ENCODE peak calls at places on chromosomes 7 and 10, in seven cellular contexts. One of them, this sample, is unnamed.

GRCh38 chr7:34130558-34131285 is 225.4 kb downstream of the BMPER start:
- DNase-seq in stimulated activated CD4-positive, alpha-beta T cell treated with anti-CD3 and anti-CD28 coated beads, Interleukin-15, amount 100 ng/mL, for 1 hour: no peak
- DNase-seq in NT2/D1: no peak
- DNase-seq in cardiac muscle cell: no peak
- DNase-seq in AG08396: no peak
- DNase-seq in EL: peak; percentile 16
- DNase-seq in endodermal cell: no peak
- DNase-seq in this sample: peak; percentile 62

GRCh38 chr10:77546048-77546447 is 91.6 kb downstream of the KCNMA1 start:
- DNase-seq in stimulated activated CD4-positive, alpha-beta T cell treated with anti-CD3 and anti-CD28 coated beads, Interleukin-15, amount 100 ng/mL, for 1 hour: no peak
- DNase-seq in EL: no peak
- DNase-seq in endodermal cell: no peak
- DNase-seq in cardiac muscle cell: no peak
- DNase-seq in NT2/D1: no peak
- DNase-seq in AG08396: no peak
- DNase-seq in this sample: no peak

GRCh38 chr7:83749495-83749894 is 100.6 kb upstream of the SEMA3E start:
- DNase-seq in EL: no peak
- DNase-seq in endodermal cell: no peak
- DNase-seq in cardiac muscle cell: no peak
- DNase-seq in NT2/D1: no peak
- DNase-seq in AG08396: no peak
- DNase-seq in stimulated activated CD4-positive, alpha-beta T cell treated with anti-CD3 and anti-CD28 coated beads, Interleukin-15, amount 100 ng/mL, for 1 hour: no peak
- DNase-seq in this sample: no peak

GRCh38 chr10:61835069-61835908 is 66.2 kb upstream of the ARID5B start:
- DNase-seq in stimulated activated CD4-positive, alpha-beta T cell treated with anti-CD3 and anti-CD28 coated beads, Interleukin-15, amount 100 ng/mL, for 1 hour: no peak
- DNase-seq in cardiac muscle cell: peak; percentile 84
- DNase-seq in EL: peak; percentile 82
- DNase-seq in NT2/D1: no peak
- DNase-seq in endodermal cell: peak; percentile 63
- DNase-seq in AG08396: no peak
- DNase-seq in this sample: peak; percentile 73

GRCh38 chr7:134669845-134670373 is 23.3 kb downstream of the BPGM start:
- DNase-seq in AG08396: peak; percentile 50
- DNase-seq in endodermal cell: no peak
- DNase-seq in NT2/D1: no peak
- DNase-seq in stimulated activated CD4-positive, alpha-beta T cell treated with anti-CD3 and anti-CD28 coated beads, Interleukin-15, amount 100 ng/mL, for 1 hour: peak; percentile 53
- DNase-seq in EL: peak; percentile 90
- DNase-seq in cardiac muscle cell: peak; percentile 83
- DNase-seq in this sample: peak; percentile 82

GRCh38 chr10:88659725-88660592 is 4.3 kb upstream of the LIPF start:
- DNase-seq in AG08396: peak; percentile 7
- DNase-seq in stimulated activated CD4-positive, alpha-beta T cell treated with anti-CD3 and anti-CD28 coated beads, Interleukin-15, amount 100 ng/mL, for 1 hour: no peak
- DNase-seq in cardiac muscle cell: no peak
- DNase-seq in NT2/D1: no peak
- DNase-seq in EL: peak; percentile 23
- DNase-seq in endodermal cell: no peak
- DNase-seq in this sample: peak; percentile 9

GRCh38 chr10:124197301-124198148 is 104.1 kb upstream of the CHST15 start:
- DNase-seq in cardiac muscle cell: no peak
- DNase-seq in AG08396: no peak
- DNase-seq in NT2/D1: no peak
- DNase-seq in stimulated activated CD4-positive, alpha-beta T cell treated with anti-CD3 and anti-CD28 coated beads, Interleukin-15, amount 100 ng/mL, for 1 hour: no peak
- DNase-seq in EL: no peak
- DNase-seq in endodermal cell: peak; percentile 38
- DNase-seq in this sample: peak; percentile 8

GRCh38 chr10:23345861-23346260 is 1.3 kb upstream of the C10orf67 start:
- DNase-seq in cardiac muscle cell: peak; percentile 95
- DNase-seq in NT2/D1: no peak
- DNase-seq in stimulated activated CD4-positive, alpha-beta T cell treated with anti-CD3 and anti-CD28 coated beads, Interleukin-15, amount 100 ng/mL, for 1 hour: no peak
- DNase-seq in endodermal cell: no peak
- DNase-seq in EL: peak; percentile 86
- DNase-seq in AG08396: no peak
- DNase-seq in this sample: peak; percentile 69

GRCh38 chr7:110894111-110894510 is 196.8 kb upstream of the LRRN3 start:
- DNase-seq in EL: no peak
- DNase-seq in cardiac muscle cell: no peak
- DNase-seq in NT2/D1: no peak
- DNase-seq in AG08396: no peak
- DNase-seq in stimulated activated CD4-positive, alpha-beta T cell treated with anti-CD3 and anti-CD28 coated beads, Interleukin-15, amount 100 ng/mL, for 1 hour: no peak
- DNase-seq in endodermal cell: no peak
- DNase-seq in this sample: no peak

GRCh38 chr7:115101199-115101598 is 179.3 kb downstream of the MDFIC start:
- DNase-seq in cardiac muscle cell: no peak
- DNase-seq in NT2/D1: no peak
- DNase-seq in AG08396: no peak
- DNase-seq in EL: no peak
- DNase-seq in endodermal cell: no peak
- DNase-seq in stimulated activated CD4-positive, alpha-beta T cell treated with anti-CD3 and anti-CD28 coated beads, Interleukin-15, amount 100 ng/mL, for 1 hour: no peak
- DNase-seq in this sample: no peak

GRCh38 chr7:127895814-127896280 is 135.4 kb downstream of the LRRC4 start:
- DNase-seq in stimulated activated CD4-positive, alpha-beta T cell treated with anti-CD3 and anti-CD28 coated beads, Interleukin-15, amount 100 ng/mL, for 1 hour: no peak
- DNase-seq in cardiac muscle cell: no peak
- DNase-seq in EL: no peak
- DNase-seq in AG08396: no peak
- DNase-seq in NT2/D1: no peak
- DNase-seq in endodermal cell: no peak
- DNase-seq in this sample: no peak

GRCh38 chr10:4023997-4024396 is 239.0 kb upstream of the KLF6 start:
- DNase-seq in endodermal cell: no peak
- DNase-seq in stimulated activated CD4-positive, alpha-beta T cell treated with anti-CD3 and anti-CD28 coated beads, Interleukin-15, amount 100 ng/mL, for 1 hour: no peak
- DNase-seq in cardiac muscle cell: no peak
- DNase-seq in AG08396: no peak
- DNase-seq in NT2/D1: no peak
- DNase-seq in EL: peak; percentile 17
- DNase-seq in this sample: no peak

GRCh38 chr10:62373995-62374861 is at the start of gene ZNF365:
- DNase-seq in cardiac muscle cell: peak; percentile 54
- DNase-seq in endodermal cell: peak; percentile 81
- DNase-seq in stimulated activated CD4-positive, alpha-beta T cell treated with anti-CD3 and anti-CD28 coated beads, Interleukin-15, amount 100 ng/mL, for 1 hour: peak; percentile 27
- DNase-seq in NT2/D1: no peak
- DNase-seq in EL: peak; percentile 69
- DNase-seq in AG08396: peak; percentile 83
- DNase-seq in this sample: peak; percentile 22

GRCh38 chr10:7311256-7312178 is 99.3 kb downstream of the SFMBT2 start:
- DNase-seq in EL: no peak
- DNase-seq in stimulated activated CD4-positive, alpha-beta T cell treated with anti-CD3 and anti-CD28 coated beads, Interleukin-15, amount 100 ng/mL, for 1 hour: no peak
- DNase-seq in AG08396: no peak
- DNase-seq in cardiac muscle cell: no peak
- DNase-seq in NT2/D1: no peak
- DNase-seq in endodermal cell: no peak
- DNase-seq in this sample: no peak

GRCh38 chr7:42734568-42734967 is 177.3 kb downstream of the C7orf25 start:
- DNase-seq in EL: peak; percentile 25
- DNase-seq in NT2/D1: no peak
- DNase-seq in endodermal cell: no peak
- DNase-seq in cardiac muscle cell: peak; percentile 77
- DNase-seq in stimulated activated CD4-positive, alpha-beta T cell treated with anti-CD3 and anti-CD28 coated beads, Interleukin-15, amount 100 ng/mL, for 1 hour: no peak
- DNase-seq in AG08396: no peak
- DNase-seq in this sample: peak; percentile 39

GRCh38 chr7:133984023-133984422 is 143.1 kb upstream of the LRGUK start:
- DNase-seq in EL: no peak
- DNase-seq in AG08396: no peak
- DNase-seq in NT2/D1: no peak
- DNase-seq in endodermal cell: no peak
- DNase-seq in cardiac muscle cell: peak; percentile 28
- DNase-seq in stimulated activated CD4-positive, alpha-beta T cell treated with anti-CD3 and anti-CD28 coated beads, Interleukin-15, amount 100 ng/mL, for 1 hour: no peak
- DNase-seq in this sample: no peak

GRCh38 chr7:38506004-38506403 is 125.2 kb downstream of the AMPH start:
- DNase-seq in endodermal cell: no peak
- DNase-seq in cardiac muscle cell: peak; percentile 3
- DNase-seq in EL: peak; percentile 34
- DNase-seq in NT2/D1: no peak
- DNase-seq in stimulated activated CD4-positive, alpha-beta T cell treated with anti-CD3 and anti-CD28 coated beads, Interleukin-15, amount 100 ng/mL, for 1 hour: no peak
- DNase-seq in AG08396: no peak
- DNase-seq in this sample: peak; percentile 61

GRCh38 chr10:109934958-109935793 is 11.9 kb upstream of the XPNPEP1 start:
- DNase-seq in stimulated activated CD4-positive, alpha-beta T cell treated with anti-CD3 and anti-CD28 coated beads, Interleukin-15, amount 100 ng/mL, for 1 hour: no peak
- DNase-seq in endodermal cell: peak; percentile 80
- DNase-seq in cardiac muscle cell: peak; percentile 68
- DNase-seq in EL: peak; percentile 10
- DNase-seq in NT2/D1: no peak
- DNase-seq in AG08396: no peak
- DNase-seq in this sample: peak; percentile 68

GRCh38 chr7:140646931-140647647 is 6.5 kb upstream of the DENND2A start:
- DNase-seq in cardiac muscle cell: peak; percentile 32
- DNase-seq in NT2/D1: no peak
- DNase-seq in stimulated activated CD4-positive, alpha-beta T cell treated with anti-CD3 and anti-CD28 coated beads, Interleukin-15, amount 100 ng/mL, for 1 hour: no peak
- DNase-seq in EL: peak; percentile 54
- DNase-seq in AG08396: peak; percentile 66
- DNase-seq in endodermal cell: peak; percentile 92
- DNase-seq in this sample: no peak

GRCh38 chr7:134477954-134478353 is 19.1 kb upstream of the AKR1B1 start:
- DNase-seq in stimulated activated CD4-positive, alpha-beta T cell treated with anti-CD3 and anti-CD28 coated beads, Interleukin-15, amount 100 ng/mL, for 1 hour: no peak
- DNase-seq in NT2/D1: no peak
- DNase-seq in AG08396: no peak
- DNase-seq in endodermal cell: no peak
- DNase-seq in EL: no peak
- DNase-seq in cardiac muscle cell: peak; percentile 61
- DNase-seq in this sample: no peak

GRCh38 chr7:4237296-4238235 is 444.5 kb upstream of the FOXK1 start:
- DNase-seq in stimulated activated CD4-positive, alpha-beta T cell treated with anti-CD3 and anti-CD28 coated beads, Interleukin-15, amount 100 ng/mL, for 1 hour: no peak
- DNase-seq in AG08396: no peak
- DNase-seq in endodermal cell: no peak
- DNase-seq in cardiac muscle cell: no peak
- DNase-seq in NT2/D1: peak; percentile 47
- DNase-seq in EL: no peak
- DNase-seq in this sample: no peak

GRCh38 chr10:22317771-22318565 is 1.8 kb downstream of the COMMD3 start:
- DNase-seq in cardiac muscle cell: no peak
- DNase-seq in EL: no peak
- DNase-seq in endodermal cell: no peak
- DNase-seq in stimulated activated CD4-positive, alpha-beta T cell treated with anti-CD3 and anti-CD28 coated beads, Interleukin-15, amount 100 ng/mL, for 1 hour: no peak
- DNase-seq in NT2/D1: no peak
- DNase-seq in AG08396: no peak
- DNase-seq in this sample: no peak

GRCh38 chr10:5390607-5391205 is 13.9 kb downstream of the TUBAL3 start:
- DNase-seq in stimulated activated CD4-positive, alpha-beta T cell treated with anti-CD3 and anti-CD28 coated beads, Interleukin-15, amount 100 ng/mL, for 1 hour: no peak
- DNase-seq in endodermal cell: no peak
- DNase-seq in NT2/D1: no peak
- DNase-seq in AG08396: no peak
- DNase-seq in EL: no peak
- DNase-seq in cardiac muscle cell: no peak
- DNase-seq in this sample: no peak

GRCh38 chr7:105448181-105448580 is 59.5 kb upstream of the SRPK2 start:
- DNase-seq in AG08396: no peak
- DNase-seq in EL: no peak
- DNase-seq in stimulated activated CD4-positive, alpha-beta T cell treated with anti-CD3 and anti-CD28 coated beads, Interleukin-15, amount 100 ng/mL, for 1 hour: no peak
- DNase-seq in cardiac muscle cell: no peak
- DNase-seq in endodermal cell: no peak
- DNase-seq in NT2/D1: no peak
- DNase-seq in this sample: no peak

GRCh38 chr10:79292789-79293746 is 54.2 kb upstream of the PPIF start:
- DNase-seq in AG08396: peak; percentile 68
- DNase-seq in EL: peak; percentile 25
- DNase-seq in cardiac muscle cell: no peak
- DNase-seq in endodermal cell: peak; percentile 85
- DNase-seq in NT2/D1: no peak
- DNase-seq in stimulated activated CD4-positive, alpha-beta T cell treated with anti-CD3 and anti-CD28 coated beads, Interleukin-15, amount 100 ng/mL, for 1 hour: peak; percentile 26
- DNase-seq in this sample: no peak

GRCh38 chr10:12727832-12728215 is 273.7 kb downstream of the CCDC3 start:
- DNase-seq in EL: no peak
- DNase-seq in endodermal cell: peak; percentile 67
- DNase-seq in NT2/D1: no peak
- DNase-seq in stimulated activated CD4-positive, alpha-beta T cell treated with anti-CD3 and anti-CD28 coated beads, Interleukin-15, amount 100 ng/mL, for 1 hour: no peak
- DNase-seq in AG08396: no peak
- DNase-seq in cardiac muscle cell: peak; percentile 65
- DNase-seq in this sample: no peak

GRCh38 chr7:11026452-11027359 is 53.0 kb downstream of the PHF14 start:
- DNase-seq in stimulated activated CD4-positive, alpha-beta T cell treated with anti-CD3 and anti-CD28 coated beads, Interleukin-15, amount 100 ng/mL, for 1 hour: no peak
- DNase-seq in EL: no peak
- DNase-seq in cardiac muscle cell: peak; percentile 1
- DNase-seq in NT2/D1: no peak
- DNase-seq in AG08396: no peak
- DNase-seq in endodermal cell: no peak
- DNase-seq in this sample: peak; percentile 8

GRCh38 chr10:73907841-73908517 is 3.0 kb upstream of the PLAU start:
- DNase-seq in AG08396: no peak
- DNase-seq in EL: peak; percentile 66
- DNase-seq in endodermal cell: no peak
- DNase-seq in NT2/D1: no peak
- DNase-seq in stimulated activated CD4-positive, alpha-beta T cell treated with anti-CD3 and anti-CD28 coated beads, Interleukin-15, amount 100 ng/mL, for 1 hour: no peak
- DNase-seq in cardiac muscle cell: peak; percentile 63
- DNase-seq in this sample: peak; percentile 78

GRCh38 chr10:123379156-123379555 is 225.0 kb downstream of the BUB3 start:
- DNase-seq in NT2/D1: no peak
- DNase-seq in EL: no peak
- DNase-seq in endodermal cell: peak; percentile 53
- DNase-seq in AG08396: no peak
- DNase-seq in stimulated activated CD4-positive, alpha-beta T cell treated with anti-CD3 and anti-CD28 coated beads, Interleukin-15, amount 100 ng/mL, for 1 hour: no peak
- DNase-seq in cardiac muscle cell: no peak
- DNase-seq in this sample: no peak

GRCh38 chr10:101570764-101571572 is 17.1 kb downstream of the POLL start:
- DNase-seq in stimulated activated CD4-positive, alpha-beta T cell treated with anti-CD3 and anti-CD28 coated beads, Interleukin-15, amount 100 ng/mL, for 1 hour: no peak
- DNase-seq in NT2/D1: no peak
- DNase-seq in EL: no peak
- DNase-seq in AG08396: no peak
- DNase-seq in cardiac muscle cell: no peak
- DNase-seq in endodermal cell: no peak
- DNase-seq in this sample: no peak

GRCh38 chr10:18179901-18180300 is 39.7 kb downstream of the CACNB2 start:
- DNase-seq in stimulated activated CD4-positive, alpha-beta T cell treated with anti-CD3 and anti-CD28 coated beads, Interleukin-15, amount 100 ng/mL, for 1 hour: no peak
- DNase-seq in endodermal cell: no peak
- DNase-seq in cardiac muscle cell: peak; percentile 80
- DNase-seq in AG08396: peak; percentile 43
- DNase-seq in NT2/D1: no peak
- DNase-seq in EL: no peak
- DNase-seq in this sample: peak; percentile 62

GRCh38 chr7:128827248-128827958 is 2.8 kb upstream of the FLNC start:
- DNase-seq in endodermal cell: peak; percentile 80
- DNase-seq in NT2/D1: no peak
- DNase-seq in EL: peak; percentile 85
- DNase-seq in cardiac muscle cell: peak; percentile 74
- DNase-seq in stimulated activated CD4-positive, alpha-beta T cell treated with anti-CD3 and anti-CD28 coated beads, Interleukin-15, amount 100 ng/mL, for 1 hour: no peak
- DNase-seq in AG08396: peak; percentile 75
- DNase-seq in this sample: peak; percentile 85

GRCh38 chr10:51937736-51938135 is 238.3 kb upstream of the CSTF2T start:
- DNase-seq in AG08396: peak; percentile 24
- DNase-seq in EL: peak; percentile 13
- DNase-seq in stimulated activated CD4-positive, alpha-beta T cell treated with anti-CD3 and anti-CD28 coated beads, Interleukin-15, amount 100 ng/mL, for 1 hour: no peak
- DNase-seq in NT2/D1: no peak
- DNase-seq in endodermal cell: no peak
- DNase-seq in cardiac muscle cell: peak; percentile 79
- DNase-seq in this sample: peak; percentile 75

GRCh38 chr7:15977663-15978062 is 291.2 kb upstream of the MEOX2 start:
- DNase-seq in endodermal cell: no peak
- DNase-seq in cardiac muscle cell: peak; percentile 73
- DNase-seq in AG08396: peak; percentile 12
- DNase-seq in EL: peak; percentile 55
- DNase-seq in stimulated activated CD4-positive, alpha-beta T cell treated with anti-CD3 and anti-CD28 coated beads, Interleukin-15, amount 100 ng/mL, for 1 hour: no peak
- DNase-seq in NT2/D1: no peak
- DNase-seq in this sample: peak; percentile 71

GRCh38 chr7:42263971-42264370 is 27.0 kb upstream of the GLI3 start:
- DNase-seq in AG08396: no peak
- DNase-seq in cardiac muscle cell: no peak
- DNase-seq in stimulated activated CD4-positive, alpha-beta T cell treated with anti-CD3 and anti-CD28 coated beads, Interleukin-15, amount 100 ng/mL, for 1 hour: no peak
- DNase-seq in NT2/D1: no peak
- DNase-seq in endodermal cell: no peak
- DNase-seq in EL: no peak
- DNase-seq in this sample: no peak

GRCh38 chr7:45185864-45186250 is 28.3 kb downstream of the RAMP3 start:
- DNase-seq in endodermal cell: no peak
- DNase-seq in NT2/D1: no peak
- DNase-seq in cardiac muscle cell: no peak
- DNase-seq in EL: no peak
- DNase-seq in AG08396: no peak
- DNase-seq in stimulated activated CD4-positive, alpha-beta T cell treated with anti-CD3 and anti-CD28 coated beads, Interleukin-15, amount 100 ng/mL, for 1 hour: no peak
- DNase-seq in this sample: no peak

GRCh38 chr10:79045566-79046175 is 23.1 kb upstream of the ZMIZ1 start:
- DNase-seq in EL: no peak
- DNase-seq in cardiac muscle cell: no peak
- DNase-seq in NT2/D1: no peak
- DNase-seq in stimulated activated CD4-positive, alpha-beta T cell treated with anti-CD3 and anti-CD28 coated beads, Interleukin-15, amount 100 ng/mL, for 1 hour: no peak
- DNase-seq in endodermal cell: peak; percentile 42
- DNase-seq in AG08396: no peak
- DNase-seq in this sample: no peak